ENCODE peak calls at places on chromosomes 5 and 9, in seven cellular contexts. One of them, this sample, is unnamed.

GRCh38 chr9:22052376-22052945 is 43.4 kb upstream of the CDKN2B start:
- DNase-seq in ovary: no peak
- DNase-seq in activated gamma-delta T cell treated with Interleukin-2 at 50 U/mL for 16 hours: no peak
- DNase-seq in activated naive CD4-positive, alpha-beta T cell: no peak
- DNase-seq in MCF 10A: no peak
- DNase-seq in Panc1: no peak
- DNase-seq in activated CD4-positive, alpha-beta T cell treated with anti-CD3 and anti-CD28 coated beads for 48 hours: peak
- DNase-seq in this sample: peak

GRCh38 chr5:149969181-149969950 is 8.8 kb downstream of the SLC26A2 start:
- DNase-seq in ovary: no peak
- DNase-seq in activated gamma-delta T cell treated with Interleukin-2 at 50 U/mL for 16 hours: no peak
- DNase-seq in activated naive CD4-positive, alpha-beta T cell: no peak
- DNase-seq in MCF 10A: no peak
- DNase-seq in Panc1: no peak
- DNase-seq in activated CD4-positive, alpha-beta T cell treated with anti-CD3 and anti-CD28 coated beads for 48 hours: no peak
- DNase-seq in this sample: no peak

GRCh38 chr5:62266573-62266972 is 39.4 kb upstream of the KIF2A start:
- DNase-seq in ovary: no peak
- DNase-seq in activated gamma-delta T cell treated with Interleukin-2 at 50 U/mL for 16 hours: no peak
- DNase-seq in activated naive CD4-positive, alpha-beta T cell: no peak
- DNase-seq in MCF 10A: no peak
- DNase-seq in Panc1: no peak
- DNase-seq in activated CD4-positive, alpha-beta T cell treated with anti-CD3 and anti-CD28 coated beads for 48 hours: no peak
- DNase-seq in this sample: no peak

GRCh38 chr5:43215073-43215631 is 23.1 kb downstream of the NIM1K start:
- DNase-seq in ovary: no peak
- DNase-seq in activated gamma-delta T cell treated with Interleukin-2 at 50 U/mL for 16 hours: no peak
- DNase-seq in activated naive CD4-positive, alpha-beta T cell: no peak
- DNase-seq in MCF 10A: peak
- DNase-seq in Panc1: no peak
- DNase-seq in activated CD4-positive, alpha-beta T cell treated with anti-CD3 and anti-CD28 coated beads for 48 hours: no peak
- DNase-seq in this sample: no peak

GRCh38 chr9:80605129-80605528 is 1033.4 kb downstream of the TLE4 start:
- DNase-seq in ovary: no peak
- DNase-seq in activated gamma-delta T cell treated with Interleukin-2 at 50 U/mL for 16 hours: no peak
- DNase-seq in activated naive CD4-positive, alpha-beta T cell: no peak
- DNase-seq in MCF 10A: peak
- DNase-seq in Panc1: peak
- DNase-seq in activated CD4-positive, alpha-beta T cell treated with anti-CD3 and anti-CD28 coated beads for 48 hours: no peak
- DNase-seq in this sample: peak

GRCh38 chr5:160161626-160162025 is 42.4 kb upstream of the PWWP2A start:
- DNase-seq in ovary: no peak
- DNase-seq in activated gamma-delta T cell treated with Interleukin-2 at 50 U/mL for 16 hours: no peak
- DNase-seq in activated naive CD4-positive, alpha-beta T cell: no peak
- DNase-seq in MCF 10A: no peak
- DNase-seq in Panc1: no peak
- DNase-seq in activated CD4-positive, alpha-beta T cell treated with anti-CD3 and anti-CD28 coated beads for 48 hours: no peak
- DNase-seq in this sample: no peak

GRCh38 chr9:97813072-97813471 is 40.0 kb upstream of the FOXE1 start:
- DNase-seq in ovary: no peak
- DNase-seq in activated gamma-delta T cell treated with Interleukin-2 at 50 U/mL for 16 hours: no peak
- DNase-seq in activated naive CD4-positive, alpha-beta T cell: no peak
- DNase-seq in MCF 10A: no peak
- DNase-seq in Panc1: no peak
- DNase-seq in activated CD4-positive, alpha-beta T cell treated with anti-CD3 and anti-CD28 coated beads for 48 hours: no peak
- DNase-seq in this sample: no peak

GRCh38 chr5:102903074-102903871 is 148.2 kb downstream of the PAM start:
- DNase-seq in ovary: no peak
- DNase-seq in activated gamma-delta T cell treated with Interleukin-2 at 50 U/mL for 16 hours: no peak
- DNase-seq in activated naive CD4-positive, alpha-beta T cell: no peak
- DNase-seq in MCF 10A: no peak
- DNase-seq in Panc1: no peak
- DNase-seq in activated CD4-positive, alpha-beta T cell treated with anti-CD3 and anti-CD28 coated beads for 48 hours: no peak
- DNase-seq in this sample: no peak

GRCh38 chr9:69178583-69179011 is 4.5 kb downstream of the TJP2 start:
- DNase-seq in ovary: no peak
- DNase-seq in activated gamma-delta T cell treated with Interleukin-2 at 50 U/mL for 16 hours: no peak
- DNase-seq in activated naive CD4-positive, alpha-beta T cell: no peak
- DNase-seq in MCF 10A: peak
- DNase-seq in Panc1: no peak
- DNase-seq in activated CD4-positive, alpha-beta T cell treated with anti-CD3 and anti-CD28 coated beads for 48 hours: no peak
- DNase-seq in this sample: no peak

GRCh38 chr5:115634343-115635132 is 8.7 kb upstream of the TMED7 start:
- DNase-seq in ovary: peak
- DNase-seq in activated gamma-delta T cell treated with Interleukin-2 at 50 U/mL for 16 hours: peak
- DNase-seq in activated naive CD4-positive, alpha-beta T cell: peak
- DNase-seq in MCF 10A: peak
- DNase-seq in Panc1: peak
- DNase-seq in activated CD4-positive, alpha-beta T cell treated with anti-CD3 and anti-CD28 coated beads for 48 hours: peak
- DNase-seq in this sample: peak

GRCh38 chr9:4799775-4800174 is 7.0 kb downstream of the RCL1 start:
- DNase-seq in ovary: no peak
- DNase-seq in activated gamma-delta T cell treated with Interleukin-2 at 50 U/mL for 16 hours: no peak
- DNase-seq in activated naive CD4-positive, alpha-beta T cell: no peak
- DNase-seq in MCF 10A: no peak
- DNase-seq in Panc1: no peak
- DNase-seq in activated CD4-positive, alpha-beta T cell treated with anti-CD3 and anti-CD28 coated beads for 48 hours: no peak
- DNase-seq in this sample: no peak

GRCh38 chr5:54799645-54800044 is 185.7 kb downstream of the ESM1 start:
- DNase-seq in ovary: no peak
- DNase-seq in activated gamma-delta T cell treated with Interleukin-2 at 50 U/mL for 16 hours: no peak
- DNase-seq in activated naive CD4-positive, alpha-beta T cell: no peak
- DNase-seq in MCF 10A: no peak
- DNase-seq in Panc1: no peak
- DNase-seq in activated CD4-positive, alpha-beta T cell treated with anti-CD3 and anti-CD28 coated beads for 48 hours: no peak
- DNase-seq in this sample: no peak

GRCh38 chr5:58849151-58849550 is 266.3 kb downstream of the RAB3C start:
- DNase-seq in ovary: no peak
- DNase-seq in activated gamma-delta T cell treated with Interleukin-2 at 50 U/mL for 16 hours: no peak
- DNase-seq in activated naive CD4-positive, alpha-beta T cell: no peak
- DNase-seq in MCF 10A: no peak
- DNase-seq in Panc1: no peak
- DNase-seq in activated CD4-positive, alpha-beta T cell treated with anti-CD3 and anti-CD28 coated beads for 48 hours: no peak
- DNase-seq in this sample: no peak

GRCh38 chr5:110070836-110071235 is 381.1 kb downstream of the MAN2A1 start:
- DNase-seq in ovary: no peak
- DNase-seq in activated gamma-delta T cell treated with Interleukin-2 at 50 U/mL for 16 hours: no peak
- DNase-seq in activated naive CD4-positive, alpha-beta T cell: no peak
- DNase-seq in MCF 10A: no peak
- DNase-seq in Panc1: no peak
- DNase-seq in activated CD4-positive, alpha-beta T cell treated with anti-CD3 and anti-CD28 coated beads for 48 hours: no peak
- DNase-seq in this sample: no peak

This sample was measured in neural progenitor cell.